ENCODE peak calls at places on chromosomes 13 and 19, in four cellular contexts. Q is kidney; S is SK-MEL-5; O is activated T-helper 1 cell treated with anti-CD3 and anti-CD28 coated beads, Interleukin-12 subunit alpha, Interleukin-12 subunit beta, Interleukin-2, Interleukin-4 antibody, amounts not matched to agents 30 ng/mL and 10 ng/mL and 1 ng/mL, durations not matched to agents 14 hours and 24 hours and 36 hours. L is an unnamed sample.

GRCh38 chr13:85314686-85315085 is 484.5 kb downstream of the SLITRK6 start:
- DNase-seq in S (peak; percentile 99), Q (no peak), O (no peak), L (no peak)

GRCh38 chr19:33458807-33459206 is 62.8 kb downstream of the PEPD start:
- DNase-seq in Q (peak; percentile 51), O (no peak), S (no peak), L (peak; percentile 60)

GRCh38 chr19:1389033-1389940 is 5.6 kb downstream of the NDUFS7 start:
- DNase-seq in S (no peak), Q (no peak), O (no peak), L (no peak)

GRCh38 chr19:29923653-29924052 is 18.4 kb upstream of the URI1 start:
- DNase-seq in O (no peak), S (peak; percentile 30), Q (no peak), L (no peak)

GRCh38 chr19:7067716-7068115 is 1.8 kb upstream of the ZNF557 start:
- DNase-seq in S (no peak), O (no peak), Q (no peak), L (no peak)

GRCh38 chr19:35404879-35405622 is 34.2 kb downstream of the GPR42 start:
- DNase-seq in S (no peak), O (no peak), Q (no peak), L (no peak)

GRCh38 chr13:29454931-29455481 is 140.5 kb downstream of the SLC7A1 start:
- DNase-seq in O (no peak), S (peak; percentile 62), Q (no peak), L (no peak)

GRCh38 chr19:4034048-4035017 is 26.8 kb downstream of the PIAS4 start:
- DNase-seq in Q (no peak), S (no peak), O (no peak), L (no peak)

GRCh38 chr13:48181482-48182145 is 51.4 kb upstream of the ITM2B start:
- DNase-seq in S (no peak), Q (no peak), O (no peak), L (no peak)

GRCh38 chr13:23391752-23392151 is 41.8 kb downstream of the SACS start:
- DNase-seq in Q (no peak), O (no peak), S (no peak), L (no peak)

GRCh38 chr19:12788025-12788681 is 3.1 kb upstream of the JUNB start:
- DNase-seq in S (no peak), O (no peak), Q (no peak), L (no peak)

GRCh38 chr19:37691881-37692504 is 27.6 kb downstream of the ZNF607 start:
- DNase-seq in S (peak; percentile 42), O (peak; percentile 46), Q (peak; percentile 94), L (peak; percentile 95)

GRCh38 chr19:17337675-17338439 is 504 bp downstream of the GTPBP3 start:
- DNase-seq in S (no peak), O (peak; percentile 27), Q (peak; percentile 84), L (no peak)

GRCh38 chr19:52453324-52454094 is at the start of gene ZNF578:
- DNase-seq in O (peak; percentile 6), Q (peak; percentile 93), S (peak; percentile 58), L (no peak)

GRCh38 chr19:48962849-48963165 is 2.3 kb upstream of the FTL start:
- DNase-seq in S (no peak), Q (no peak), O (no peak), L (no peak)

GRCh38 chr13:90201198-90201597 is 1146.3 kb upstream of the MIR17HG start:
- DNase-seq in O (no peak), Q (no peak), S (no peak), L (no peak)

GRCh38 chr19:44741841-44742352 is 6.6 kb upstream of the BCL3 start:
- DNase-seq in S (peak; percentile 87), Q (peak; percentile 99), O (no peak), L (no peak)

GRCh38 chr19:48480476-48481190 is 11.5 kb downstream of the CYTH2 start:
- DNase-seq in S (no peak), Q (no peak), O (peak; percentile 62), L (no peak)

GRCh38 chr13:96025283-96025682 is 27.9 kb downstream of the UGGT2 start:
- DNase-seq in Q (no peak), O (no peak), S (no peak), L (no peak)

GRCh38 chr13:77584111-77584510 is 48.6 kb downstream of the SCEL start:
- DNase-seq in Q (no peak), S (peak; percentile 99), O (no peak), L (no peak)

GRCh38 chr13:95087746-95088305 is 213.4 kb downstream of the ABCC4 start:
- DNase-seq in Q (no peak), S (no peak), O (no peak), L (no peak)

GRCh38 chr13:88802886-88803285 is 1131.7 kb downstream of the SLITRK5 start:
- DNase-seq in O (no peak), Q (no peak), S (no peak), L (no peak)

GRCh38 chr13:44413095-44413494 is 39.5 kb downstream of the SERP2 start:
- DNase-seq in S (no peak), Q (no peak), O (no peak), L (no peak)

GRCh38 chr19:2793577-2793976 is 8.3 kb downstream of the THOP1 start:
- DNase-seq in O (no peak), S (no peak), Q (no peak), L (no peak)

GRCh38 chr19:53646144-53646543 is 14.3 kb downstream of the DPRX start:
- DNase-seq in O (no peak), Q (no peak), S (no peak), L (no peak)

GRCh38 chr19:10968527-10969081 is 7.8 kb downstream of the SMARCA4 start:
- DNase-seq in Q (no peak), S (no peak), O (no peak), L (no peak)

L was measured in chondrocyte.